ENCODE peak calls at places on chromosomes 13 and 19, in ten cellular contexts. T is stimulated activated CD4-positive, alpha-beta T cell treated with anti-CD3 and anti-CD28 coated beads, Interleukin-4, amount 100 ng/mL, for 24 hours; L is MCF 10A; F is NCI-H460; O is activated naive CD4-positive, alpha-beta T cell treated with anti-CD3 and anti-CD28 coated beads, Interleukin-2, amount 50 U/mL, for 72 hours; N is astrocyte; H is progenitor cell of endocrine pancreas; P is stimulated activated CD8-positive, alpha-beta memory T cell treated with anti-CD3 and anti-CD28 coated beads, Interleukin-7, amount 100 ng/mL, for 1 hour; I is D341Med; Y is endothelial cell. C is an unnamed sample.
A peak's percentile ranks its signal among the peaks of the same experiment; 100 is the strongest.

GRCh38 chr13:106479849-106480400 is 55.5 kb downstream of the EFNB2 start:
- DNase-seq in F (no peak), T (no peak), N (no peak), L (no peak), H (no peak), I (no peak), O (no peak), P (no peak), Y (no peak), C (no peak)

GRCh38 chr19:708154-709141 is at the start of gene PALM:
- DNase-seq in H (peak; percentile 52), I (peak; percentile 92), O (no peak), L (no peak), T (no peak), N (no peak), Y (peak; percentile 48), F (no peak), P (no peak), C (peak; percentile 9)

GRCh38 chr19:49767380-49767779 is 579 bp downstream of the AP2A1 start:
- DNase-seq in I (no peak), T (no peak), Y (no peak), H (no peak), L (no peak), N (no peak), O (no peak), F (no peak), P (no peak), C (no peak)

GRCh38 chr13:40648040-40648439 is 18.4 kb downstream of the FOXO1 start:
- DNase-seq in P (no peak), N (no peak), H (no peak), O (no peak), Y (no peak), L (no peak), F (no peak), I (no peak), T (no peak), C (no peak)

GRCh38 chr19:54255105-54255775 is 1.8 kb downstream of the LILRB5 start:
- DNase-seq in P (no peak), L (no peak), Y (no peak), T (no peak), I (no peak), H (no peak), N (no peak), F (no peak), O (no peak), C (no peak)

GRCh38 chr19:39212377-39212742 is 8.3 kb upstream of the SYCN start:
- DNase-seq in T (peak; percentile 64), H (no peak), Y (peak; percentile 40), I (peak; percentile 75), O (peak; percentile 75), P (peak; percentile 14), N (no peak), L (peak; percentile 34), F (peak; percentile 17), C (no peak)

GRCh38 chr13:110509971-110510786 is 51.3 kb downstream of the RAB20 start:
- DNase-seq in F (no peak), L (no peak), I (no peak), O (no peak), T (no peak), P (no peak), N (no peak), H (no peak), Y (no peak), C (no peak)

GRCh38 chr19:10422846-10423245 is 2.5 kb downstream of the PDE4A start:
- DNase-seq in Y (no peak), I (peak; percentile 4), L (no peak), O (no peak), P (no peak), T (no peak), H (no peak), N (no peak), F (no peak), C (no peak)

GRCh38 chr19:47762151-47762550 is 16.4 kb upstream of the SELENOW start:
- DNase-seq in I (no peak), O (no peak), L (no peak), N (no peak), Y (no peak), H (no peak), T (no peak), P (no peak), F (no peak), C (no peak)

GRCh38 chr13:29621401-29621800 is 25.9 kb upstream of the SLC7A1 start:
- DNase-seq in P (no peak), Y (no peak), H (no peak), F (no peak), I (no peak), T (no peak), N (peak; percentile 58), L (no peak), O (no peak), C (no peak)

GRCh38 chr13:112343591-112343990 is 32.6 kb upstream of the SPACA7 start:
- DNase-seq in L (no peak), F (no peak), Y (no peak), T (no peak), I (no peak), O (no peak), H (no peak), P (no peak), N (no peak), C (no peak)

GRCh38 chr19:27647423-27647822 is 1565.5 kb downstream of the UQCRFS1 start:
- DNase-seq in Y (no peak), I (no peak), H (no peak), L (no peak), F (no peak), T (no peak), O (no peak), N (no peak), P (no peak), C (no peak)

GRCh38 chr19:932647-933552 is 7.1 kb downstream of the ARID3A start:
- DNase-seq in T (peak; percentile 19), F (no peak), I (no peak), P (no peak), L (peak; percentile 77), N (peak; percentile 87), Y (peak; percentile 63), O (no peak), H (no peak), C (no peak)

GRCh38 chr13:46507978-46508377 is 45.0 kb upstream of the LRCH1 start:
- DNase-seq in O (no peak), Y (no peak), F (no peak), N (peak; percentile 16), I (no peak), H (no peak), T (no peak), P (no peak), L (no peak), C (no peak)

GRCh38 chr13:51799261-51799660 is 4.7 kb downstream of the DHRS12 start:
- DNase-seq in F (no peak), I (no peak), Y (no peak), L (no peak), T (no peak), H (no peak), P (no peak), N (no peak), O (no peak), C (no peak)

GRCh38 chr13:50644081-50644871 is 199.2 kb downstream of the DLEU7 start:
- DNase-seq in N (no peak), Y (no peak), P (no peak), L (peak; percentile 47), O (no peak), H (no peak), T (no peak), I (no peak), F (peak; percentile 67), C (no peak)

GRCh38 chr19:13220847-13221246 is 70.6 kb downstream of the IER2 start:
- DNase-seq in Y (no peak), N (no peak), L (no peak), H (no peak), P (no peak), T (no peak), O (no peak), F (no peak), I (no peak), C (no peak)

GRCh38 chr13:50125556-50126377 is 110.5 kb downstream of the KCNRG start:
- DNase-seq in T (peak; percentile 83), Y (peak; percentile 68), I (peak; percentile 94), H (peak; percentile 78), N (peak; percentile 55), O (peak; percentile 43), F (peak; percentile 64), P (peak; percentile 67), L (peak; percentile 91), C (peak; percentile 82)

GRCh38 chr19:16372065-16372915 is 47.7 kb downstream of the KLF2 start:
- DNase-seq in L (no peak), F (no peak), T (no peak), I (no peak), P (no peak), O (no peak), Y (no peak), N (no peak), H (no peak), C (no peak)

GRCh38 chr19:33156354-33156753 is 24.4 kb downstream of the WDR88 start:
- DNase-seq in F (no peak), N (peak; percentile 14), Y (no peak), P (no peak), I (no peak), L (peak; percentile 80), H (no peak), T (no peak), O (no peak), C (no peak)

GRCh38 chr13:73754727-73755292 is 379.4 kb downstream of the KLF12 start:
- DNase-seq in O (peak; percentile 46), F (peak; percentile 45), T (peak; percentile 48), N (peak; percentile 36), P (no peak), L (peak; percentile 71), I (peak; percentile 44), H (peak; percentile 13), Y (peak; percentile 54), C (peak; percentile 35)

GRCh38 chr13:21000647-21001046 is 60.7 kb downstream of the LATS2 start:
- DNase-seq in Y (no peak), F (no peak), L (no peak), T (no peak), N (no peak), O (no peak), P (no peak), H (no peak), I (no peak), C (no peak)

C was measured in NCI-H2227 treated with DMSO at 0.1 percent for 48 hours.